ENCODE peak calls at places on chromosomes 2 and 18, in ten cellular contexts. S is tibial artery; Y is adrenal gland; R is fibroblast of villous mesenchyme; P is psoas muscle; Z is endodermal cell; X is A549; U is B cell; E is right lobe of liver; L is CD8-positive, alpha-beta T cell. H is an unnamed sample.
A peak's percentile ranks its signal among the peaks of the same experiment; 100 is the strongest.

GRCh38 chr2:12044857-12045256 is 298.4 kb downstream of the LPIN1 start:
- DNase-seq in S (no peak), Y (no peak), R (no peak), P (no peak), Z (no peak), X (no peak), U (peak; percentile 83), E (no peak), L (peak; percentile 51), H (no peak)

GRCh38 chr2:26623541-26624497 is 17.3 kb downstream of the CIB4 start:
- DNase-seq in S (peak; percentile 74), Y (peak; percentile 67), R (peak; percentile 34), P (no peak), Z (peak; percentile 59), X (no peak), U (no peak), E (peak; percentile 22), L (no peak), H (peak; percentile 41)

GRCh38 chr2:198006733-198007132 is 202.3 kb downstream of the PLCL1 start:
- DNase-seq in S (no peak), Y (no peak), R (no peak), P (no peak), Z (no peak), X (no peak), U (no peak), E (no peak), L (no peak), H (no peak)

GRCh38 chr2:231489990-231490389 is 25.7 kb upstream of the NCL start:
- DNase-seq in S (no peak), Y (no peak), R (no peak), P (no peak), Z (peak; percentile 70), X (no peak), U (no peak), E (no peak), L (no peak), H (peak; percentile 35)

GRCh38 chr2:31058096-31058843 is 80.0 kb downstream of the GALNT14 start:
- DNase-seq in S (no peak), Y (no peak), R (no peak), P (no peak), Z (no peak), X (no peak), U (no peak), E (no peak), L (no peak), H (no peak)

GRCh38 chr18:9707381-9708056 is 582 bp upstream of the RAB31 start:
- DNase-seq in S (peak; percentile 73), Y (no peak), R (peak; percentile 60), P (no peak), Z (no peak), X (no peak), U (no peak), E (no peak), L (no peak), H (no peak)

GRCh38 chr2:219798430-219798829 is 171.0 kb downstream of the SLC4A3 start:
- DNase-seq in S (no peak), Y (no peak), R (no peak), P (no peak), Z (no peak), X (no peak), U (no peak), E (no peak), L (no peak), H (no peak)

GRCh38 chr2:62920070-62920469 is 130.6 kb upstream of the OTX1 start:
- DNase-seq in S (no peak), Y (no peak), R (peak; percentile 7), P (no peak), Z (no peak), X (no peak), U (no peak), E (no peak), L (no peak), H (no peak)

GRCh38 chr2:135617501-135618015 is 86.3 kb downstream of the R3HDM1 start:
- DNase-seq in S (no peak), Y (no peak), R (peak; percentile 5), P (no peak), Z (no peak), X (no peak), U (no peak), E (no peak), L (no peak), H (no peak)

GRCh38 chr2:125512313-125512712 is 1143.6 kb upstream of the GYPC start:
- DNase-seq in S (no peak), Y (no peak), R (no peak), P (no peak), Z (no peak), X (no peak), U (no peak), E (no peak), L (no peak), H (no peak)

GRCh38 chr2:187654535-187654934 is 100.3 kb upstream of the TFPI start:
- DNase-seq in S (no peak), Y (no peak), R (no peak), P (no peak), Z (peak; percentile 57), X (no peak), U (no peak), E (no peak), L (no peak), H (no peak)

DNA sequence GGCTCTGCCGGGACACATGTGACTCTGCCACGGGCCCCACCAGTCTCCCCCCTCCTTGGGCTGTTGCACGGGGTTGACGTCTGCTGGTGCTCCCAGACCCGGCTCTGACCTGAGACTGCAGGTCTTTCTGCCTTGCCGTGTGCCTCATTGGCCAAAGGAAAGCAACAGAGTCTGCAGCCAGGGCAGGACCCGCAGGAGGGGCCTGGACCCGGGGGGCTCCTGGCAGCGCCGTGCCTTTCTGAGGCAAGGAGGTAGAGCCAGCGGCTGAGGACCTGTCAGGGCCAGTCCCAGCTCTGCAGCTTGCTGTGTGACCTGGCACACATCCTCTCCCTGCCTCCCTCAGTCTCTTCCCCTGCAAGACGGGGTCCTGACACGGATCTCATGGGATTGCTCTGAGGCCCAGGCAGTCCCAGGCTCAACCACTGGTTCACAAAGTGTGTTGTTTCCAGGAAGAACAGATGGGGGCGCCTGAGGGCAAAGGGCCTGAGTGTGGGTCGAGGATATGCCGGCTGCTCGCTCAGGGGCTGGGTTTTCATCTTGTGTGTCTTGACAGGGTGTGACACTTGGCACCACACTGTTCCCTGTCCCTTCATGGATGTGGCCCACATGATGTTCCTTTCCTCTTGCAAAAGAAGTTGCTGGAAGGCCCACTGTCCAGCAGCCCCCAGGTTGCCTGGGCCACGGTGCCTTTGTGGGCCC is 9.0 kb downstream of the CAPN10 start:
- DNase-seq in S (peak; percentile 53), Y (no peak), R (no peak), P (peak; percentile 55), Z (peak; percentile 89), X (peak; percentile 50), U (peak; percentile 23), E (peak; percentile 53), L (peak; percentile 58), H (no peak)
- TF ChIP-seq CTCF in S (peak; percentile 9), Y (no peak), R (peak; percentile 16), P (no peak), Z (peak; percentile 78), X (no peak), U (no peak), E (no peak), L (no peak), H (peak; percentile 41)

GRCh38 chr2:171985076-171985475 is 14.7 kb upstream of the METAP1D start:
- DNase-seq in S (no peak), Y (no peak), R (peak; percentile 70), P (no peak), Z (no peak), X (no peak), U (no peak), E (no peak), L (no peak), H (peak; percentile 70)

DNA sequence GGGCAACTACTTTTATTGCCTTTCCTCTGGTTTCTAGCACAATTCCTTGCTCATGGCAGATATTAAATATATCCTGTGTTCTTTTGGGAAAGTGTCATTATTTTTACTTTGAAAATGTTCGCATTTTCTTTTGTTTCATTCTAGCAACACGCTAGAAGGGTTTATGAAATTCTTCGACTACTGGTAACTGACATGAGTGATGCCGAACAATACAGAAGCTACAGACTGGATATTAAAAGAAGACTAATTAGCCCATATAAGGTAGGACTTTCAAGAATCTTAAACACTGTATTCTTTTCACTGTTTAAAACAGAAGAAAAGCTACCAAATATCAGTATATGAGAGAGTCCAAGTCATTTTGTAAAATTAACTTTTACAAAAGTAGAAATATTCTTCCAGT is 20.6 kb upstream of the METAP1D start:
- DNase-seq in S (no peak), Y (no peak), R (no peak), P (no peak), Z (no peak), X (no peak), U (no peak), E (no peak), L (no peak), H (no peak)
- TF ChIP-seq CTCF in S (no peak), Y (no peak), R (no peak), P (no peak), Z (no peak), X (no peak), U (no peak), E (no peak), L (no peak), H (no peak)

GRCh38 chr2:71951067-71951436 is 196.6 kb downstream of the CYP26B1 start:
- DNase-seq in S (no peak), Y (no peak), R (no peak), P (no peak), Z (no peak), X (no peak), U (no peak), E (no peak), L (no peak), H (no peak)

GRCh38 chr2:71948781-71949536 is 198.7 kb downstream of the CYP26B1 start:
- DNase-seq in S (no peak), Y (no peak), R (peak; percentile 30), P (no peak), Z (peak; percentile 33), X (no peak), U (no peak), E (peak; percentile 92), L (no peak), H (peak; percentile 72)

GRCh38 chr2:71947809-71948208 is 199.9 kb downstream of the CYP26B1 start:
- DNase-seq in S (no peak), Y (no peak), R (no peak), P (no peak), Z (no peak), X (no peak), U (no peak), E (no peak), L (no peak), H (no peak)

GRCh38 chr2:71950256-71951066 is 197.2 kb downstream of the CYP26B1 start:
- DNase-seq in S (no peak), Y (no peak), R (no peak), P (peak; percentile 90), Z (peak; percentile 70), X (no peak), U (no peak), E (peak; percentile 82), L (no peak), H (no peak)

DNA sequence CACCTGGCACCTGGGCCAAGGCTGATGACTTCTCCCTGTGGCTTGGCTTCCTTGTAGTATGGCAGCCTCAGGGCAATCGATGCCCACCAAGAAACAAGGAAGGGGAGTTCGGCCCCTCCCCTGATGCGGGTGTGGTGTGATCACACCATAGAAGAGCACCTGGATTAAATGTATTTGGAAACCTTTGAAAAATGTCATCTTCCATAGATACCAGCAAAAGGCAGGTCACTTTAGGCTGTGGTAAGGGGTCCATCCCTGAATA is 198.2 kb downstream of the CYP26B1 start:
- DNase-seq in S (no peak), Y (no peak), R (no peak), P (no peak), Z (peak; percentile 21), X (no peak), U (no peak), E (no peak), L (no peak), H (no peak)
- TF ChIP-seq CTCF in S (no peak), Y (no peak), R (no peak), P (no peak), Z (no peak), X (no peak), U (no peak), E (no peak), L (no peak), H (no peak)

GRCh38 chr2:102761763-102762162 is at the start of gene TMEM182:
- DNase-seq in S (no peak), Y (no peak), R (no peak), P (peak; percentile 88), Z (no peak), X (no peak), U (no peak), E (no peak), L (no peak), H (no peak)
- TF ChIP-seq CTCF in S (no peak), Y (no peak), R (no peak), P (no peak), Z (no peak), X (no peak), U (no peak), E (no peak), L (no peak), H (no peak)